ENCODE peak calls at places on chromosomes 4 and X, in five cellular contexts. One of them, this sample, is unnamed.

GRCh38 chr4:183164963-183165362 is 65.9 kb downstream of the WWC2 start:
- DNase-seq in GM10248: no peak
- DNase-seq in A673: peak
- DNase-seq in NB4: no peak
- DNase-seq in uterus: no peak
- DNase-seq in this sample: peak

GRCh38 chr4:6241062-6241845 is 28.4 kb upstream of the WFS1 start:
- DNase-seq in GM10248: no peak
- DNase-seq in A673: no peak
- DNase-seq in NB4: no peak
- DNase-seq in uterus: no peak
- DNase-seq in this sample: no peak

GRCh38 chr4:174714393-174715211 is 114.4 kb downstream of the GLRA3 start:
- DNase-seq in GM10248: peak
- DNase-seq in A673: peak
- DNase-seq in NB4: peak
- DNase-seq in uterus: no peak
- DNase-seq in this sample: peak

GRCh38 chrX:41014776-41015175 is 70.5 kb upstream of the USP9X start:
- DNase-seq in GM10248: no peak
- DNase-seq in A673: no peak
- DNase-seq in NB4: peak
- DNase-seq in uterus: no peak
- DNase-seq in this sample: no peak

GRCh38 chr4:4869731-4870483 is 10.4 kb downstream of the MSX1 start:
- DNase-seq in GM10248: no peak
- DNase-seq in A673: no peak
- DNase-seq in NB4: no peak
- DNase-seq in uterus: no peak
- DNase-seq in this sample: no peak

GRCh38 chr4:142405021-142405991 is 440.8 kb downstream of the INPP4B start:
- DNase-seq in GM10248: no peak
- DNase-seq in A673: peak
- DNase-seq in NB4: peak
- DNase-seq in uterus: peak
- DNase-seq in this sample: peak

GRCh38 chrX:9341305-9342201 is 123.3 kb upstream of the TBL1X start:
- DNase-seq in GM10248: peak
- DNase-seq in A673: peak
- DNase-seq in NB4: peak
- DNase-seq in uterus: peak
- DNase-seq in this sample: peak

GRCh38 chr4:112842513-112842912 is 205.6 kb downstream of the LARP7 start:
- DNase-seq in GM10248: no peak
- DNase-seq in A673: no peak
- DNase-seq in NB4: no peak
- DNase-seq in uterus: no peak
- DNase-seq in this sample: no peak

GRCh38 chr4:89410687-89411086 is 103.1 kb upstream of the GPRIN3 start:
- DNase-seq in GM10248: no peak
- DNase-seq in A673: no peak
- DNase-seq in NB4: no peak
- DNase-seq in uterus: no peak
- DNase-seq in this sample: no peak

GRCh38 chr4:108611360-108611759 is 9.0 kb upstream of the RPL34 start:
- DNase-seq in GM10248: no peak
- DNase-seq in A673: peak
- DNase-seq in NB4: no peak
- DNase-seq in uterus: no peak
- DNase-seq in this sample: no peak

GRCh38 chrX:20452487-20452886 is 185.8 kb upstream of the RPS6KA3 start:
- DNase-seq in GM10248: peak
- DNase-seq in A673: no peak
- DNase-seq in NB4: no peak
- DNase-seq in uterus: no peak
- DNase-seq in this sample: no peak

GRCh38 chr4:99405433-99406115 is 29.6 kb downstream of the ADH7 start:
- DNase-seq in GM10248: peak
- DNase-seq in A673: peak
- DNase-seq in NB4: peak
- DNase-seq in uterus: peak
- DNase-seq in this sample: peak

GRCh38 chr4:157358851-157359250 is 138.3 kb downstream of the GRIA2 start:
- DNase-seq in GM10248: no peak
- DNase-seq in A673: no peak
- DNase-seq in NB4: no peak
- DNase-seq in uterus: no peak
- DNase-seq in this sample: no peak

GRCh38 chr4:6589444-6589843 is 14.5 kb downstream of the MAN2B2 start:
- DNase-seq in GM10248: no peak
- DNase-seq in A673: no peak
- DNase-seq in NB4: no peak
- DNase-seq in uterus: no peak
- DNase-seq in this sample: no peak

GRCh38 chrX:64662876-64663275 is 267.6 kb upstream of the MTMR8 start:
- DNase-seq in GM10248: no peak
- DNase-seq in A673: no peak
- DNase-seq in NB4: no peak
- DNase-seq in uterus: no peak
- DNase-seq in this sample: no peak

GRCh38 chr4:146545102-146545501 is 23.4 kb upstream of the SLC10A7 start:
- DNase-seq in GM10248: peak
- DNase-seq in A673: peak
- DNase-seq in NB4: peak
- DNase-seq in uterus: no peak
- DNase-seq in this sample: no peak

GRCh38 chrX:44474410-44474809 is 68.2 kb downstream of the FUNDC1 start:
- DNase-seq in GM10248: no peak
- DNase-seq in A673: no peak
- DNase-seq in NB4: peak
- DNase-seq in uterus: no peak
- DNase-seq in this sample: no peak

GRCh38 chr4:15318621-15319348 is 109.0 kb upstream of the C1QTNF7 start:
- DNase-seq in GM10248: no peak
- DNase-seq in A673: no peak
- DNase-seq in NB4: no peak
- DNase-seq in uterus: no peak
- DNase-seq in this sample: no peak

GRCh38 chr4:76067652-76068286 is 6.7 kb upstream of the ART3 start:
- DNase-seq in GM10248: peak
- DNase-seq in A673: peak
- DNase-seq in NB4: peak
- DNase-seq in uterus: peak
- DNase-seq in this sample: peak

GRCh38 chr4:100823066-100823992 is 305.5 kb upstream of the EMCN start:
- DNase-seq in GM10248: peak
- DNase-seq in A673: no peak
- DNase-seq in NB4: no peak
- DNase-seq in uterus: no peak
- DNase-seq in this sample: no peak

GRCh38 chrX:48025561-48025960 is 18.8 kb downstream of the SPACA5 start:
- DNase-seq in GM10248: peak
- DNase-seq in A673: peak
- DNase-seq in NB4: peak
- DNase-seq in uterus: peak
- DNase-seq in this sample: no peak

GRCh38 chr4:28010543-28011235 is 1150.0 kb downstream of the STIM2 start:
- DNase-seq in GM10248: no peak
- DNase-seq in A673: no peak
- DNase-seq in NB4: no peak
- DNase-seq in uterus: no peak
- DNase-seq in this sample: no peak

GRCh38 chr4:105715692-105716278 is 7.2 kb downstream of the GSTCD start:
- DNase-seq in GM10248: no peak
- DNase-seq in A673: peak
- DNase-seq in NB4: peak
- DNase-seq in uterus: no peak
- DNase-seq in this sample: no peak

GRCh38 chr4:6095023-6095817 is 77.0 kb upstream of the C4orf50 start:
- DNase-seq in GM10248: no peak
- DNase-seq in A673: no peak
- DNase-seq in NB4: peak
- DNase-seq in uterus: no peak
- DNase-seq in this sample: no peak

GRCh38 chrX:310621-311155 is 7.9 kb downstream of the GTPBP6 start:
- DNase-seq in GM10248: no peak
- DNase-seq in A673: no peak
- DNase-seq in NB4: no peak
- DNase-seq in uterus: no peak
- DNase-seq in this sample: no peak

GRCh38 chrX:39893417-39894338 is 204.1 kb downstream of the BCOR start:
- DNase-seq in GM10248: no peak
- DNase-seq in A673: no peak
- DNase-seq in NB4: peak
- DNase-seq in uterus: no peak
- DNase-seq in this sample: no peak

GRCh38 chrX:71632923-71633657 is 14.8 kb upstream of the CXCR3 start:
- DNase-seq in GM10248: peak
- DNase-seq in A673: no peak
- DNase-seq in NB4: no peak
- DNase-seq in uterus: no peak
- DNase-seq in this sample: no peak

GRCh38 chr4:86033171-86033570 is 326.7 kb downstream of the MAPK10 start:
- DNase-seq in GM10248: no peak
- DNase-seq in A673: no peak
- DNase-seq in NB4: peak
- DNase-seq in uterus: peak
- DNase-seq in this sample: peak

GRCh38 chr4:6064383-6064782 is 46.2 kb upstream of the C4orf50 start:
- DNase-seq in GM10248: no peak
- DNase-seq in A673: no peak
- DNase-seq in NB4: peak
- DNase-seq in uterus: no peak
- DNase-seq in this sample: no peak

DNA sequence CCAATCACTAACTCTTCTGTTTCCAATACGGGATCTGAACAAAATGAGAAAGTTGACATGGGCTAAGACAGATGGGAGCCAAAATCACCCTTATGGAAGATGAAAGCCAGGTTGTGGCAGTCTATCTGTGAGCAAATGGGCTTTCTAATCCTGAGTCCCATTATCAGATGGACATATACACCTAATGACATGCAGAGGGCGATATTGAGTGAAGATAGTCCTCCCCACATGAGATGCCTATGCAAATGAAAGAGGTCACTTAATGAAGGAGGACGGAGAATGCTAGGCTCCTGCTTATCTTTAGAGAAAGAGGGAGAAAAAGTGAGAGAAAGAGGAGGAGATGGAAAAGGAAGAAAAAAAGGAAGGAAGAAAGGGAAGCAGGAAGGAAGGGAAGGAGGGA is 547.5 kb downstream of the NLGN4X start:
- DNase-seq in GM10248: no peak
- DNase-seq in A673: peak
- DNase-seq in NB4: peak
- DNase-seq in uterus: no peak
- DNase-seq in this sample: no peak
- TF ChIP-seq CTCF in GM10248: no peak
- TF ChIP-seq CTCF in A673: peak
- TF ChIP-seq CTCF in NB4: peak
- TF ChIP-seq CTCF in uterus: no peak
- TF ChIP-seq CTCF in this sample: no peak

DNA sequence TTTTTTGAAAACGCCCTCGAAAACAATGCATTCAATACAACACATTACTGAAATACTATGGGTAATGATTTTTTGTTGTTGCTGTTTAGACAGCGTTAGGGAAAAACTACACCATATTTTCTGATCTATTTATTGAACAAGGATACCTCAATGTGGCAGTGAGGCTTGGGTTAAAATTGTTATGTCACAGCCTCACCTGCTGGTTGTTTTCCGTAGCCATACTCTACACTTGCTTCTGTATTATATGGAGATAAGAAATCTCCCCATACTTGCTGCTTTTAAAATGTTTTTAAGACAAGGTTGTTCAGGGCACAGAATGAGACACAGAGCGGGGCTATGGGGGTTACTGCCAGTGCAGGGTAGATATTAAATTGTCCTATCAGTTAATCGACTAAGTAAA is 221.6 kb upstream of the FTHL17 start:
- DNase-seq in GM10248: peak
- DNase-seq in A673: no peak
- DNase-seq in NB4: no peak
- DNase-seq in uterus: no peak
- DNase-seq in this sample: no peak
- TF ChIP-seq CTCF in GM10248: peak
- TF ChIP-seq CTCF in A673: peak
- TF ChIP-seq CTCF in NB4: no peak
- TF ChIP-seq CTCF in uterus: no peak
- TF ChIP-seq CTCF in this sample: no peak

DNA sequence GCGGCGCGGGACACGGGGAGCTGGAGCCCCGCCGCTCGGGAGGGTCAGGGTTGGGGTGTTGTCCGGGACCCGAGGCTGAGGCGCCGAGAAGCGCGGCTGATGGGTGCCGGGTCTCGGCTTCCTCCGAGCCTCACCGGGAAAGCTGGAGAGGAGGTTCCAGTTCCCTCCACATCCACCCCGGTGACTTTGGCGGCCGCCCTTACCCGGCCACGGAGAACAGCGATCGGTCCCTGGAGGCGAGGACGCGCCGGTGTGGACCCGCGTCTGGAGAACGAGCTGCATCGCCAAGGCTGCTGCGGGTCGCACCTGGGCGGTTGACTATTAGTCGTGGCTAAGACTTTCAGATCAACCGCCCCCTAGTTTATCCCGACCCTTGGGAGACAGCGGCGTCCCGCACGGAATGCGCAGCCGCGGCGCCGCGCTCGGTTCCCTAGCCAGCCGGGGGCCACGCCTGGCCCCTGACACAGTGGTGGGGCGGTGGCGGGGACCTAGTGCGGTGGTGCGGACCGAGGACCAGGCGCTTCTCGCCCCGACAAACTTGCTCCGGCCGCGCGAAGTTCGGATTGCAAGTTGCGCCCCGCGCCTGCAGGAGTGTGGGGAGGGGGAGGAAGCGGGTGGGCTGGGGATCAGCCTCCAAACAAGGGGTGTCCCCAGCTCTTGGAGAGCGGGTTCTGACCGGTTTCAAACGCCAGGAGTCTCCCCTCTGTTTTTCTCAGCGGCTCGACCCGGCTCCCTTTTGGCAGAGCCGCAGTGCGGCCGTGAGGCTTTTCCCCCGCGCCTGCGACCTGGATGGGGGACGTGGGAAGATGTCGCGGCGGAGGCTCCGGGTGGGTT is 540 bp downstream of the FHDC1 start:
- DNase-seq in GM10248: peak
- DNase-seq in A673: peak
- DNase-seq in NB4: peak
- DNase-seq in uterus: no peak
- DNase-seq in this sample: no peak
- TF ChIP-seq CTCF in GM10248: no peak
- TF ChIP-seq CTCF in A673: no peak
- TF ChIP-seq CTCF in NB4: no peak
- TF ChIP-seq CTCF in uterus: no peak
- TF ChIP-seq CTCF in this sample: no peak

DNA sequence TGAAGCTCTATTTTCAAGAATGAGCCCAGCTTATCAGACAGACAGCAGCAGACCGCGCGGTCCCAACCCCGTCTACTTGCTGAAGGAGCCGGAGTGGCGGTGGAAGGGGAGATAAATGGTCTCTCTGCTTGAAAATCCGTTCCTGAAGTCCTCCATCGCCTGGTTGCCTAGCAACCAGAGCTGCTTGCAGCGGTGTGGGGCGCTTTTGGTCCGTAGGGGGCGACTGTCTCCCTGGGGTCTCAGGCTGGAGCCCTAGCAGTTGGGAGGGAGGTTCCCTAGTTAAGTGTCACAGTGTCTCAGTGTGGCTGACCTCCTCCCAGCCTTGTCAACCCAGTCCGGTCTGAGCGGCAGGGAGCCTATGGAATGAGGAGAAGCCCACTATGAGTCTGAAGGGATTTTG is 8.3 kb upstream of the DLG3 start:
- DNase-seq in GM10248: no peak
- DNase-seq in A673: peak
- DNase-seq in NB4: peak
- DNase-seq in uterus: no peak
- DNase-seq in this sample: no peak
- TF ChIP-seq CTCF in GM10248: peak
- TF ChIP-seq CTCF in A673: no peak
- TF ChIP-seq CTCF in NB4: no peak
- TF ChIP-seq CTCF in uterus: no peak
- TF ChIP-seq CTCF in this sample: no peak

This sample was measured in lung.